ENCODE peak calls at places on chromosomes 3 and 15, in nine cellular contexts. One of them, this sample, is unnamed.

GRCh38 chr3:56775356-56775914 is 26.3 kb downstream of the ARHGEF3 start:
- DNase-seq in stimulated activated naive B cell treated with anti-CD40 and anti-IgM and Interleukin-4, amounts not matched to agents 10 μg/mL and 1 μg/mL and 100 μg/mL, for 72 hours: no peak
- DNase-seq in GM18507: no peak
- DNase-seq in neural crest cell: no peak
- DNase-seq in CD8-positive, alpha-beta T cell: peak
- DNase-seq in activated CD8-positive, alpha-beta memory T cell treated with anti-CD3 and anti-CD28 coated beads for 1 hour: no peak
- DNase-seq in keratinocyte: no peak
- DNase-seq in stimulated activated naive CD4-positive, alpha-beta T cell treated with Interleukin-2 at 50 U/mL for 16 hours: no peak
- DNase-seq in iris pigment epithelial cell: no peak
- DNase-seq in this sample: no peak

GRCh38 chr15:78067328-78068241 is 9.9 kb downstream of the TBC1D2B start:
- DNase-seq in stimulated activated naive B cell treated with anti-CD40 and anti-IgM and Interleukin-4, amounts not matched to agents 10 μg/mL and 1 μg/mL and 100 μg/mL, for 72 hours: no peak
- DNase-seq in GM18507: no peak
- DNase-seq in neural crest cell: no peak
- DNase-seq in CD8-positive, alpha-beta T cell: no peak
- DNase-seq in activated CD8-positive, alpha-beta memory T cell treated with anti-CD3 and anti-CD28 coated beads for 1 hour: no peak
- DNase-seq in keratinocyte: no peak
- DNase-seq in stimulated activated naive CD4-positive, alpha-beta T cell treated with Interleukin-2 at 50 U/mL for 16 hours: no peak
- DNase-seq in iris pigment epithelial cell: peak
- DNase-seq in this sample: no peak

GRCh38 chr3:118272976-118273375 is 761.7 kb downstream of the IGSF11 start:
- DNase-seq in stimulated activated naive B cell treated with anti-CD40 and anti-IgM and Interleukin-4, amounts not matched to agents 10 μg/mL and 1 μg/mL and 100 μg/mL, for 72 hours: no peak
- DNase-seq in GM18507: no peak
- DNase-seq in neural crest cell: no peak
- DNase-seq in CD8-positive, alpha-beta T cell: no peak
- DNase-seq in activated CD8-positive, alpha-beta memory T cell treated with anti-CD3 and anti-CD28 coated beads for 1 hour: no peak
- DNase-seq in keratinocyte: no peak
- DNase-seq in stimulated activated naive CD4-positive, alpha-beta T cell treated with Interleukin-2 at 50 U/mL for 16 hours: no peak
- DNase-seq in iris pigment epithelial cell: no peak
- DNase-seq in this sample: no peak

GRCh38 chr15:37056168-37056893 is 44.0 kb downstream of the MEIS2 start:
- DNase-seq in stimulated activated naive B cell treated with anti-CD40 and anti-IgM and Interleukin-4, amounts not matched to agents 10 μg/mL and 1 μg/mL and 100 μg/mL, for 72 hours: no peak
- DNase-seq in GM18507: no peak
- DNase-seq in neural crest cell: no peak
- DNase-seq in CD8-positive, alpha-beta T cell: no peak
- DNase-seq in activated CD8-positive, alpha-beta memory T cell treated with anti-CD3 and anti-CD28 coated beads for 1 hour: no peak
- DNase-seq in keratinocyte: no peak
- DNase-seq in stimulated activated naive CD4-positive, alpha-beta T cell treated with Interleukin-2 at 50 U/mL for 16 hours: no peak
- DNase-seq in iris pigment epithelial cell: no peak
- DNase-seq in this sample: peak

GRCh38 chr3:110598847-110599490 is 472.6 kb upstream of the NECTIN3 start:
- DNase-seq in stimulated activated naive B cell treated with anti-CD40 and anti-IgM and Interleukin-4, amounts not matched to agents 10 μg/mL and 1 μg/mL and 100 μg/mL, for 72 hours: no peak
- DNase-seq in GM18507: no peak
- DNase-seq in neural crest cell: no peak
- DNase-seq in CD8-positive, alpha-beta T cell: no peak
- DNase-seq in activated CD8-positive, alpha-beta memory T cell treated with anti-CD3 and anti-CD28 coated beads for 1 hour: no peak
- DNase-seq in keratinocyte: no peak
- DNase-seq in stimulated activated naive CD4-positive, alpha-beta T cell treated with Interleukin-2 at 50 U/mL for 16 hours: no peak
- DNase-seq in iris pigment epithelial cell: no peak
- DNase-seq in this sample: peak

GRCh38 chr3:194194757-194195086 is 58.8 kb downstream of the HES1 start:
- DNase-seq in stimulated activated naive B cell treated with anti-CD40 and anti-IgM and Interleukin-4, amounts not matched to agents 10 μg/mL and 1 μg/mL and 100 μg/mL, for 72 hours: no peak
- DNase-seq in GM18507: no peak
- DNase-seq in neural crest cell: no peak
- DNase-seq in CD8-positive, alpha-beta T cell: no peak
- DNase-seq in activated CD8-positive, alpha-beta memory T cell treated with anti-CD3 and anti-CD28 coated beads for 1 hour: no peak
- DNase-seq in keratinocyte: no peak
- DNase-seq in stimulated activated naive CD4-positive, alpha-beta T cell treated with Interleukin-2 at 50 U/mL for 16 hours: no peak
- DNase-seq in iris pigment epithelial cell: no peak
- DNase-seq in this sample: no peak

GRCh38 chr15:96403071-96403470 is 72.6 kb downstream of the NR2F2 start:
- DNase-seq in stimulated activated naive B cell treated with anti-CD40 and anti-IgM and Interleukin-4, amounts not matched to agents 10 μg/mL and 1 μg/mL and 100 μg/mL, for 72 hours: no peak
- DNase-seq in GM18507: no peak
- DNase-seq in neural crest cell: no peak
- DNase-seq in CD8-positive, alpha-beta T cell: no peak
- DNase-seq in activated CD8-positive, alpha-beta memory T cell treated with anti-CD3 and anti-CD28 coated beads for 1 hour: no peak
- DNase-seq in keratinocyte: no peak
- DNase-seq in stimulated activated naive CD4-positive, alpha-beta T cell treated with Interleukin-2 at 50 U/mL for 16 hours: no peak
- DNase-seq in iris pigment epithelial cell: no peak
- DNase-seq in this sample: no peak

GRCh38 chr3:56001991-56002390 is 466.3 kb downstream of the ERC2 start:
- DNase-seq in stimulated activated naive B cell treated with anti-CD40 and anti-IgM and Interleukin-4, amounts not matched to agents 10 μg/mL and 1 μg/mL and 100 μg/mL, for 72 hours: no peak
- DNase-seq in GM18507: no peak
- DNase-seq in neural crest cell: no peak
- DNase-seq in CD8-positive, alpha-beta T cell: no peak
- DNase-seq in activated CD8-positive, alpha-beta memory T cell treated with anti-CD3 and anti-CD28 coated beads for 1 hour: no peak
- DNase-seq in keratinocyte: no peak
- DNase-seq in stimulated activated naive CD4-positive, alpha-beta T cell treated with Interleukin-2 at 50 U/mL for 16 hours: no peak
- DNase-seq in iris pigment epithelial cell: no peak
- DNase-seq in this sample: no peak

GRCh38 chr3:27507515-27508266 is 23.5 kb upstream of the SLC4A7 start:
- DNase-seq in stimulated activated naive B cell treated with anti-CD40 and anti-IgM and Interleukin-4, amounts not matched to agents 10 μg/mL and 1 μg/mL and 100 μg/mL, for 72 hours: no peak
- DNase-seq in GM18507: no peak
- DNase-seq in neural crest cell: no peak
- DNase-seq in CD8-positive, alpha-beta T cell: no peak
- DNase-seq in activated CD8-positive, alpha-beta memory T cell treated with anti-CD3 and anti-CD28 coated beads for 1 hour: no peak
- DNase-seq in keratinocyte: no peak
- DNase-seq in stimulated activated naive CD4-positive, alpha-beta T cell treated with Interleukin-2 at 50 U/mL for 16 hours: no peak
- DNase-seq in iris pigment epithelial cell: peak
- DNase-seq in this sample: no peak

GRCh38 chr3:13415236-13416001 is 4.7 kb downstream of the NUP210 start:
- DNase-seq in stimulated activated naive B cell treated with anti-CD40 and anti-IgM and Interleukin-4, amounts not matched to agents 10 μg/mL and 1 μg/mL and 100 μg/mL, for 72 hours: no peak
- DNase-seq in GM18507: no peak
- DNase-seq in neural crest cell: no peak
- DNase-seq in CD8-positive, alpha-beta T cell: peak
- DNase-seq in activated CD8-positive, alpha-beta memory T cell treated with anti-CD3 and anti-CD28 coated beads for 1 hour: no peak
- DNase-seq in keratinocyte: no peak
- DNase-seq in stimulated activated naive CD4-positive, alpha-beta T cell treated with Interleukin-2 at 50 U/mL for 16 hours: no peak
- DNase-seq in iris pigment epithelial cell: no peak
- DNase-seq in this sample: no peak

GRCh38 chr3:100260081-100260684 is 609 bp upstream of the TBC1D23 start:
- DNase-seq in stimulated activated naive B cell treated with anti-CD40 and anti-IgM and Interleukin-4, amounts not matched to agents 10 μg/mL and 1 μg/mL and 100 μg/mL, for 72 hours: no peak
- DNase-seq in GM18507: no peak
- DNase-seq in neural crest cell: peak
- DNase-seq in CD8-positive, alpha-beta T cell: no peak
- DNase-seq in activated CD8-positive, alpha-beta memory T cell treated with anti-CD3 and anti-CD28 coated beads for 1 hour: no peak
- DNase-seq in keratinocyte: no peak
- DNase-seq in stimulated activated naive CD4-positive, alpha-beta T cell treated with Interleukin-2 at 50 U/mL for 16 hours: no peak
- DNase-seq in iris pigment epithelial cell: peak
- DNase-seq in this sample: no peak

GRCh38 chr15:51672913-51673857 is 8.1 kb upstream of the SCG3 start:
- DNase-seq in stimulated activated naive B cell treated with anti-CD40 and anti-IgM and Interleukin-4, amounts not matched to agents 10 μg/mL and 1 μg/mL and 100 μg/mL, for 72 hours: no peak
- DNase-seq in GM18507: no peak
- DNase-seq in neural crest cell: no peak
- DNase-seq in CD8-positive, alpha-beta T cell: no peak
- DNase-seq in activated CD8-positive, alpha-beta memory T cell treated with anti-CD3 and anti-CD28 coated beads for 1 hour: no peak
- DNase-seq in keratinocyte: no peak
- DNase-seq in stimulated activated naive CD4-positive, alpha-beta T cell treated with Interleukin-2 at 50 U/mL for 16 hours: no peak
- DNase-seq in iris pigment epithelial cell: no peak
- DNase-seq in this sample: no peak

GRCh38 chr3:24145981-24146822 is 201.1 kb downstream of the NR1D2 start:
- DNase-seq in stimulated activated naive B cell treated with anti-CD40 and anti-IgM and Interleukin-4, amounts not matched to agents 10 μg/mL and 1 μg/mL and 100 μg/mL, for 72 hours: no peak
- DNase-seq in GM18507: no peak
- DNase-seq in neural crest cell: no peak
- DNase-seq in CD8-positive, alpha-beta T cell: no peak
- DNase-seq in activated CD8-positive, alpha-beta memory T cell treated with anti-CD3 and anti-CD28 coated beads for 1 hour: no peak
- DNase-seq in keratinocyte: no peak
- DNase-seq in stimulated activated naive CD4-positive, alpha-beta T cell treated with Interleukin-2 at 50 U/mL for 16 hours: no peak
- DNase-seq in iris pigment epithelial cell: peak
- DNase-seq in this sample: peak

GRCh38 chr3:17130956-17131355 is 246.2 kb downstream of the PLCL2 start:
- DNase-seq in stimulated activated naive B cell treated with anti-CD40 and anti-IgM and Interleukin-4, amounts not matched to agents 10 μg/mL and 1 μg/mL and 100 μg/mL, for 72 hours: no peak
- DNase-seq in GM18507: no peak
- DNase-seq in neural crest cell: no peak
- DNase-seq in CD8-positive, alpha-beta T cell: no peak
- DNase-seq in activated CD8-positive, alpha-beta memory T cell treated with anti-CD3 and anti-CD28 coated beads for 1 hour: no peak
- DNase-seq in keratinocyte: no peak
- DNase-seq in stimulated activated naive CD4-positive, alpha-beta T cell treated with Interleukin-2 at 50 U/mL for 16 hours: no peak
- DNase-seq in iris pigment epithelial cell: no peak
- DNase-seq in this sample: no peak

GRCh38 chr3:116093374-116093773 is 351.9 kb downstream of the LSAMP start:
- DNase-seq in stimulated activated naive B cell treated with anti-CD40 and anti-IgM and Interleukin-4, amounts not matched to agents 10 μg/mL and 1 μg/mL and 100 μg/mL, for 72 hours: no peak
- DNase-seq in GM18507: no peak
- DNase-seq in neural crest cell: no peak
- DNase-seq in CD8-positive, alpha-beta T cell: no peak
- DNase-seq in activated CD8-positive, alpha-beta memory T cell treated with anti-CD3 and anti-CD28 coated beads for 1 hour: no peak
- DNase-seq in keratinocyte: no peak
- DNase-seq in stimulated activated naive CD4-positive, alpha-beta T cell treated with Interleukin-2 at 50 U/mL for 16 hours: no peak
- DNase-seq in iris pigment epithelial cell: no peak
- DNase-seq in this sample: peak

GRCh38 chr3:21517184-21517583 is 233.8 kb downstream of the ZNF385D start:
- DNase-seq in stimulated activated naive B cell treated with anti-CD40 and anti-IgM and Interleukin-4, amounts not matched to agents 10 μg/mL and 1 μg/mL and 100 μg/mL, for 72 hours: no peak
- DNase-seq in GM18507: no peak
- DNase-seq in neural crest cell: no peak
- DNase-seq in CD8-positive, alpha-beta T cell: no peak
- DNase-seq in activated CD8-positive, alpha-beta memory T cell treated with anti-CD3 and anti-CD28 coated beads for 1 hour: no peak
- DNase-seq in keratinocyte: no peak
- DNase-seq in stimulated activated naive CD4-positive, alpha-beta T cell treated with Interleukin-2 at 50 U/mL for 16 hours: no peak
- DNase-seq in iris pigment epithelial cell: no peak
- DNase-seq in this sample: no peak

GRCh38 chr3:87260270-87260669 is 16.1 kb downstream of the POU1F1 start:
- DNase-seq in stimulated activated naive B cell treated with anti-CD40 and anti-IgM and Interleukin-4, amounts not matched to agents 10 μg/mL and 1 μg/mL and 100 μg/mL, for 72 hours: no peak
- DNase-seq in GM18507: peak
- DNase-seq in neural crest cell: peak
- DNase-seq in CD8-positive, alpha-beta T cell: peak
- DNase-seq in activated CD8-positive, alpha-beta memory T cell treated with anti-CD3 and anti-CD28 coated beads for 1 hour: peak
- DNase-seq in keratinocyte: no peak
- DNase-seq in stimulated activated naive CD4-positive, alpha-beta T cell treated with Interleukin-2 at 50 U/mL for 16 hours: peak
- DNase-seq in iris pigment epithelial cell: peak
- DNase-seq in this sample: peak

GRCh38 chr3:197736010-197736490 is 654 bp downstream of the RUBCN start:
- DNase-seq in stimulated activated naive B cell treated with anti-CD40 and anti-IgM and Interleukin-4, amounts not matched to agents 10 μg/mL and 1 μg/mL and 100 μg/mL, for 72 hours: peak
- DNase-seq in GM18507: no peak
- DNase-seq in neural crest cell: peak
- DNase-seq in CD8-positive, alpha-beta T cell: peak
- DNase-seq in activated CD8-positive, alpha-beta memory T cell treated with anti-CD3 and anti-CD28 coated beads for 1 hour: no peak
- DNase-seq in keratinocyte: no peak
- DNase-seq in stimulated activated naive CD4-positive, alpha-beta T cell treated with Interleukin-2 at 50 U/mL for 16 hours: peak
- DNase-seq in iris pigment epithelial cell: peak
- DNase-seq in this sample: no peak

GRCh38 chr15:92817339-92817886 is 82.7 kb upstream of the CHD2 start:
- DNase-seq in stimulated activated naive B cell treated with anti-CD40 and anti-IgM and Interleukin-4, amounts not matched to agents 10 μg/mL and 1 μg/mL and 100 μg/mL, for 72 hours: no peak
- DNase-seq in GM18507: no peak
- DNase-seq in neural crest cell: no peak
- DNase-seq in CD8-positive, alpha-beta T cell: no peak
- DNase-seq in activated CD8-positive, alpha-beta memory T cell treated with anti-CD3 and anti-CD28 coated beads for 1 hour: no peak
- DNase-seq in keratinocyte: no peak
- DNase-seq in stimulated activated naive CD4-positive, alpha-beta T cell treated with Interleukin-2 at 50 U/mL for 16 hours: no peak
- DNase-seq in iris pigment epithelial cell: no peak
- DNase-seq in this sample: no peak

This sample was measured in kidney glomerular epithelial cell.